ENCODE peak calls at places on chromosomes 2 and 18, in nine cellular contexts. Y, E, K, F, R, O, U, Q and S are unnamed samples.

GRCh38 chr2:30503007-30503691 is 56.1 kb downstream of the LCLAT1 start:
- DNase-seq in Y (no peak), R (no peak), O (no peak), U (no peak), F (no peak), K (no peak), Q (no peak), E (no peak), S (no peak)

GRCh38 chr2:140376686-140377085 is 1596.5 kb upstream of the NXPH2 start:
- DNase-seq in Q (peak; percentile 4), O (no peak), Y (no peak), K (no peak), U (no peak), R (no peak), F (no peak), E (no peak), S (peak; percentile 53)

GRCh38 chr2:186862869-186863709 is 14.1 kb upstream of the ZSWIM2 start:
- DNase-seq in F (no peak), K (no peak), O (peak; percentile 36), E (peak; percentile 33), R (no peak), U (peak; percentile 41), Y (peak; percentile 19), Q (peak; percentile 9), S (no peak)

GRCh38 chr2:151292124-151292523 is 2.7 kb upstream of the NMI start:
- DNase-seq in R (no peak), K (no peak), U (no peak), E (no peak), O (no peak), F (no peak), Y (no peak), Q (no peak), S (no peak)

GRCh38 chr18:79496978-79497637 is 101.4 kb downstream of the NFATC1 start:
- DNase-seq in F (peak; percentile 34), Y (no peak), U (peak; percentile 73), E (no peak), R (peak; percentile 51), O (no peak), K (peak; percentile 41), Q (peak; percentile 25), S (peak; percentile 82)

GRCh38 chr18:33205777-33206176 is 234.7 kb downstream of the CCDC178 start:
- DNase-seq in R (no peak), Q (no peak), E (no peak), K (no peak), Y (no peak), O (no peak), F (no peak), U (no peak), S (no peak)

GRCh38 chr2:209830722-209831465 is 59.3 kb downstream of the UNC80 start:
- DNase-seq in O (no peak), E (no peak), Y (no peak), R (no peak), Q (no peak), U (no peak), F (no peak), K (no peak), S (no peak)

GRCh38 chr2:231362785-231363184 is 32.7 kb upstream of the B3GNT7 start:
- DNase-seq in U (no peak), F (no peak), E (no peak), K (no peak), Q (no peak), R (no peak), O (no peak), Y (no peak), S (peak; percentile 68)

GRCh38 chr2:202023904-202024266 is 9.8 kb upstream of the FZD7 start:
- DNase-seq in Q (no peak), R (peak; percentile 78), K (no peak), F (no peak), Y (no peak), U (no peak), O (no peak), E (no peak), S (no peak)

GRCh38 chr18:80109676-80110078 is 615 bp downstream of the ADNP2 start:
- DNase-seq in E (peak; percentile 75), K (no peak), R (no peak), Q (peak; percentile 14), U (peak; percentile 48), Y (peak; percentile 20), O (peak; percentile 16), F (peak; percentile 80), S (no peak)

GRCh38 chr2:240620859-240621258 is 4.4 kb upstream of the GPR35 start:
- DNase-seq in K (no peak), R (peak; percentile 40), Q (no peak), Y (no peak), F (peak; percentile 10), E (no peak), O (no peak), U (no peak), S (peak; percentile 65)

GRCh38 chr2:39568116-39568515 is 97.6 kb upstream of the TMEM178A start:
- DNase-seq in R (no peak), U (peak; percentile 13), K (no peak), O (no peak), Y (no peak), Q (no peak), E (no peak), F (no peak), S (no peak)

GRCh38 chr2:88697361-88698026 is 6.0 kb downstream of the RPIA start:
- DNase-seq in U (no peak), E (no peak), K (no peak), Q (no peak), F (no peak), R (no peak), O (no peak), Y (no peak), S (no peak)

GRCh38 chr2:169598982-169599381 is 14.8 kb downstream of the PPIG start:
- DNase-seq in K (no peak), F (no peak), O (no peak), U (no peak), Q (no peak), E (no peak), R (no peak), Y (no peak), S (no peak)

GRCh38 chr2:234467289-234467688 is 29.6 kb downstream of the ARL4C start:
- DNase-seq in R (no peak), Y (no peak), E (no peak), O (no peak), F (no peak), Q (peak; percentile 89), U (peak; percentile 65), K (peak; percentile 58), S (no peak)

GRCh38 chr18:42429208-42429607 is 474.2 kb downstream of the PIK3C3 start:
- DNase-seq in F (no peak), O (no peak), Q (no peak), Y (no peak), U (no peak), R (no peak), E (peak; percentile 50), K (no peak), S (no peak)

GRCh38 chr2:227301523-227301922 is 23.5 kb upstream of the MFF start:
- DNase-seq in R (no peak), E (no peak), F (no peak), U (no peak), K (no peak), Y (no peak), Q (no peak), O (no peak), S (no peak)

GRCh38 chr2:199430219-199430618 is 27.5 kb downstream of the SATB2 start:
- DNase-seq in E (no peak), F (no peak), Y (no peak), U (no peak), Q (no peak), K (no peak), R (no peak), O (no peak), S (no peak)

GRCh38 chr2:176817061-176817565 is 395.5 kb upstream of the HNRNPA3 start:
- DNase-seq in Y (peak; percentile 15), O (peak; percentile 3), F (no peak), E (peak; percentile 11), R (no peak), U (no peak), K (no peak), Q (no peak), S (no peak)
- TF ChIP-seq CTCF in Y (peak; percentile 41), O (no peak), F (no peak), E (no peak), R (no peak), U (no peak), K (no peak), Q (no peak), S (peak; percentile 34)

GRCh38 chr2:157741819-157742484 is 113.3 kb upstream of the ACVR1C start:
- DNase-seq in Y (no peak), R (no peak), K (no peak), Q (no peak), E (no peak), F (no peak), U (no peak), O (no peak), S (no peak)
- TF ChIP-seq CTCF in Y (no peak), R (no peak), K (no peak), Q (no peak), E (no peak), F (no peak), U (no peak), O (no peak), S (no peak)

DNA sequence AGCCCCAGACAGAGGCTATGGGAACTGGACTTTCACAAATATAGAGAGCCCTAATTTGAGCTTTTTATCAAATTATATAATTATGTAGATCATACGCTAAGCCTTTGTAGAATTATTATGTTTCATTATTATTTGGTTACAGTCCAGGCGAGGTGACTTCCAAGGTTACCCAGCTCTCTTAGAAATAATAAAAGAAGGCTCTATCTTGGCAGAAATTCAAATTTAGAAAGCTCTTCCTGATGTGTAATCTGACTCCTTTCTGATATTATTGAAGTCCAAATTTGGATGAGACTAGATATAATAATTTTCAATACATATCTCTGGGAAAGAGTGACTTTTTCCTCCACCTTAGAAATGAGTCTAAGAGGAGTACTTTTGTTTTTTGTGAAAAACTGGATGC is 4.8 kb upstream of the SLC38A11 start:
- DNase-seq in E (no peak), K (no peak), F (no peak), U (peak; percentile 36), Q (no peak), O (no peak), R (no peak), Y (no peak), S (no peak)
- TF ChIP-seq CTCF in E (no peak), K (no peak), F (no peak), U (no peak), Q (no peak), O (no peak), R (no peak), Y (no peak), S (no peak)

GRCh38 chr2:12716250-12717190 is at the start of gene TRIB2:
- DNase-seq in K (peak; percentile 65), Y (peak; percentile 96), F (peak; percentile 87), Q (peak; percentile 84), R (peak; percentile 95), O (peak; percentile 63), E (peak; percentile 91), U (peak; percentile 94), S (no peak)

GRCh38 chr2:12715258-12715865 is 1.4 kb upstream of the TRIB2 start:
- DNase-seq in F (peak; percentile 36), R (no peak), Q (no peak), Y (no peak), U (no peak), K (no peak), O (no peak), E (no peak), S (no peak)

GRCh38 chr2:12717191-12717987 is 653 bp downstream of the TRIB2 start:
- DNase-seq in F (peak; percentile 73), E (peak; percentile 88), Y (peak; percentile 70), K (no peak), R (peak; percentile 84), Q (peak; percentile 46), U (peak; percentile 85), O (peak; percentile 43), S (no peak)

GRCh38 chr2:12714391-12715221 is 2.1 kb upstream of the TRIB2 start:
- DNase-seq in R (no peak), O (no peak), F (peak; percentile 35), Y (no peak), Q (peak; percentile 64), E (no peak), U (peak; percentile 72), K (no peak), S (no peak)

GRCh38 chr2:12715878-12716249 is 872 bp upstream of the TRIB2 start:
- DNase-seq in F (peak; percentile 83), R (peak; percentile 89), Q (peak; percentile 67), K (peak; percentile 47), U (peak; percentile 88), Y (peak; percentile 86), O (peak; percentile 61), E (peak; percentile 78), S (no peak)
- TF ChIP-seq CTCF in F (peak; percentile 38), R (peak; percentile 61), Q (peak; percentile 55), K (peak; percentile 75), U (peak; percentile 73), Y (peak; percentile 83), O (peak; percentile 38), E (peak; percentile 71), S (peak; percentile 84)